ENCODE peak calls at places on chromosomes 2 and 18, in four cellular contexts. I, A, T and D are unnamed samples.

GRCh38 chr2:231685349-231686191 is 22.8 kb upstream of the PTMA start:
- DNase-seq in T (no peak), I (peak), A (no peak), D (no peak)

GRCh38 chr2:174004900-174005605 is 39.9 kb upstream of the SP3 start:
- DNase-seq in A (no peak), I (no peak), T (no peak), D (no peak)

GRCh38 chr2:123953848-123954247 is 71.2 kb upstream of the CNTNAP5 start:
- DNase-seq in I (no peak), T (no peak), A (no peak), D (no peak)

GRCh38 chr2:231104115-231104713 is 20.6 kb downstream of the HTR2B start:
- DNase-seq in A (peak), T (peak), I (peak), D (no peak)

GRCh38 chr2:16077601-16078000 is 137.3 kb downstream of the MYCN start:
- DNase-seq in T (no peak), I (no peak), A (no peak), D (no peak)

GRCh38 chr2:197229509-197230458 is 80.8 kb downstream of the ANKRD44 start:
- DNase-seq in T (no peak), I (no peak), A (no peak), D (no peak)

GRCh38 chr2:182716665-182716990 is 571 bp downstream of the DNAJC10 start:
- DNase-seq in I (no peak), A (no peak), T (no peak), D (no peak)

GRCh38 chr2:134718095-134718955 is 475 bp downstream of the TMEM163 start:
- DNase-seq in T (no peak), A (no peak), I (peak), D (no peak)

GRCh38 chr18:41761329-41762028 is 193.6 kb upstream of the PIK3C3 start:
- DNase-seq in T (no peak), A (peak), I (no peak), D (no peak)

GRCh38 chr18:24514439-24514838 is 54.0 kb downstream of the HRH4 start:
- DNase-seq in T (no peak), A (peak), I (peak), D (no peak)

GRCh38 chr18:51727780-51728179 is 530.3 kb upstream of the MEX3C start:
- DNase-seq in A (no peak), T (no peak), I (no peak), D (no peak)

GRCh38 chr18:50298443-50299284 is 11.2 kb upstream of the CXXC1 start:
- DNase-seq in A (no peak), T (no peak), I (no peak), D (no peak)

GRCh38 chr2:98212291-98212690 is 125.3 kb downstream of the VWA3B start:
- DNase-seq in T (no peak), I (no peak), A (no peak), D (no peak)

GRCh38 chr2:23380562-23381065 is 4.4 kb upstream of the KLHL29 start:
- DNase-seq in I (no peak), T (no peak), A (no peak), D (no peak)

GRCh38 chr2:68931149-68931711 is 21.5 kb downstream of the GKN2 start:
- DNase-seq in A (no peak), I (no peak), T (no peak), D (no peak)

GRCh38 chr2:15142069-15142689 is 419.0 kb downstream of the NBAS start:
- DNase-seq in T (peak), I (no peak), A (no peak), D (no peak)

GRCh38 chr2:165573534-165574461 is 104.3 kb downstream of the CSRNP3 start:
- DNase-seq in T (no peak), I (peak), A (no peak), D (no peak)

GRCh38 chr2:119753041-119753929 is 6.4 kb upstream of the PTPN4 start:
- DNase-seq in T (no peak), A (peak), I (no peak), D (no peak)

GRCh38 chr2:160332318-160332717 is 132.2 kb upstream of the ITGB6 start:
- DNase-seq in I (no peak), A (no peak), T (no peak), D (no peak)

GRCh38 chr2:104790100-104790811 is 63.7 kb upstream of the POU3F3 start:
- DNase-seq in A (no peak), T (no peak), I (peak), D (no peak)

GRCh38 chr2:216880509-216881184 is 20.8 kb upstream of the TNP1 start:
- DNase-seq in A (no peak), I (no peak), T (no peak), D (no peak)

GRCh38 chr2:40721595-40721994 is 269.7 kb upstream of the SLC8A1 start:
- DNase-seq in T (no peak), I (no peak), A (no peak), D (no peak)

GRCh38 chr2:100034431-100034830 is 108.0 kb downstream of the AFF3 start:
- DNase-seq in I (no peak), A (no peak), T (no peak), D (no peak)

GRCh38 chr18:70290482-70291294 is 1.8 kb downstream of the SOCS6 start:
- DNase-seq in T (no peak), I (no peak), A (no peak), D (no peak)

GRCh38 chr2:165839610-165840009 is 45.6 kb upstream of the GALNT3 start:
- DNase-seq in T (no peak), A (no peak), I (no peak), D (no peak)

GRCh38 chr2:8380026-8380425 is 301.8 kb upstream of the ID2 start:
- DNase-seq in A (no peak), I (no peak), T (no peak), D (no peak)

GRCh38 chr2:31578316-31578715 is 2.4 kb downstream of the SRD5A2 start:
- DNase-seq in A (no peak), T (no peak), I (no peak), D (no peak)

GRCh38 chr18:6546229-6546628 is 131.5 kb upstream of the L3MBTL4 start:
- DNase-seq in A (no peak), T (no peak), I (no peak), D (no peak)

DNA sequence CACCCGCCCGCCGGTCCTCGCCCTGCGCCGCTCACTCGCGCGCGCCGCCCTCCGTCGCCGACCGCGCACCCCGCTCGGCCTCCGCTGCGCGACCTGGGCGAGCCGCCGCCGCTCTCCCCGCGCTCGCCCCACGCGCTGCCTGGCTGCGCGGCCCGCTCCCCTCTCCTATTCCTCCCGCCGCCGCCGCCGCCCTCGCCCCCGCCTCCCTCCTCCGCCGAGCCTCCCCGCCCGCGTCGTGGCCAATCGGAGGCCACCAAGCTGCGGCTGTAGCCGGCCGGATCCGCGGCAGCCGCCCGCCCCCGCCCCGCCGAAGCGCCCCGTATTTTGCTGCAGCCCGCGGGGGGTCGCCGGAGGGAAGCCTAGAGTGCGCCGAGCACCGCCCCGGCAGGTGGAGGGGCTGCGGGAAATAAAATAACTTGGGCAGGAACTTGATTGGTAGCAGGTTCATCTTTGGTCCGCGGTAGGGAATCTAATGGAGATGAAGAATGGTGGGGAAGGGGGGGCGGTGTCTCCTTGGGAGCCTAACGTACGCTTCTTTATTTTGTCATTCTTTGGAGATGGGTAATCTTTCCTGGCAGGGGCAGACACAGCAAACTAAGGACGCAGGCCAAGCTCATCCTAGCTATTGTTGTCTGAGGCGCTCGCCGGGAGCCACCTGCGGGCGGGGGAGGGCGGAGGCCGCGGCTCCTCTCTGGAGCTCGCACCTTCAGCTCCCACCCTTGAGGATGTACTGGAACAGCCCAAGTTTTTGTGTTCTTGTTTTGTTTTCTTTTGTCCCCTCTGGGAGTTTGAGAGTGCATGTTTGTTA is 1.1 kb upstream of the CDH2 start:
- DNase-seq in I (peak), T (no peak), A (peak), D (peak)
- TF ChIP-seq CTCF in I (peak), T (no peak), A (no peak), D (no peak)

GRCh38 chr2:139360654-139361053 is 580.5 kb upstream of the NXPH2 start:
- DNase-seq in A (no peak), I (no peak), T (no peak), D (no peak)
- TF ChIP-seq CTCF in A (no peak), I (no peak), T (no peak), D (no peak)

DNA sequence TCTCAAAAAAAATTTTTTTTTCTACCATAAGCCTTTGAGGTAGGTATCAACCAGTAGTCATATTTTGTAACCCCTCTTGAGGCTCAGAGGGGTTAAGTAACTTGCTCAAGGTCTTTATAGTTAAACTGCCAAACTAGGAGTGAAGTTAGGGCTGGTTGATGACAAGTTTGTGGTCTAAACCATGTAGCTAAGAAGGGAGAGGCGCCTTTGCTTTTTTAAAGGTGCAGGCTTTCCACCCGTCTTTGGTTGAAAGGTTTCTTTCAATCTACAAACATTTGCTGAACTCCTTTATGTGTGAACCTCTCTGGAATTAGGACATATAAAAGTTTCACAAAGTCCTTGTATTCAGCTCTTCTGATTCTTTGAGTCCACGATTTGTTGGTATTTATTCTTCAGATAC is 2.4 kb upstream of the MTA3 start:
- DNase-seq in I (no peak), T (no peak), A (no peak), D (no peak)
- TF ChIP-seq CTCF in I (no peak), T (no peak), A (no peak), D (no peak)

DNA sequence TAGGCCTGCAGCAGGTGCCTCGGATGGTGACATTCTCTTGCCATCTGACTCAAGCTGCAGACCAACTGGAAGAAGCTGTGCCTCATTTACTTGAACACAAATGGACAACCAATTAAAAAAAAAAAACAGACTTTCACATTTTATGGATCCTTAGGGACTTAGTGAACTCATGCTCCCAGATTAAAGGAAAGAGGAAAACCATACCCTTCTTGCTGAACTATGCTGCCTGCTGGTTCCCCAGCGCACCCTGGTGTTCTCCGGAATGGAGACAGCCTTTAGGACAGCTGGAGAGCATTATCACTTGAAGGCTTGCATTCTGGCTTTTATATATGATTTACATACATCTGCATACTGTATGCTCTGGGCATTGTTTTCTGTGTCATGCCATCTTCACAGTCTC is 370.7 kb downstream of the SLC4A3 start:
- DNase-seq in I (peak), T (no peak), A (no peak), D (no peak)
- TF ChIP-seq CTCF in I (peak), T (no peak), A (no peak), D (no peak)

DNA sequence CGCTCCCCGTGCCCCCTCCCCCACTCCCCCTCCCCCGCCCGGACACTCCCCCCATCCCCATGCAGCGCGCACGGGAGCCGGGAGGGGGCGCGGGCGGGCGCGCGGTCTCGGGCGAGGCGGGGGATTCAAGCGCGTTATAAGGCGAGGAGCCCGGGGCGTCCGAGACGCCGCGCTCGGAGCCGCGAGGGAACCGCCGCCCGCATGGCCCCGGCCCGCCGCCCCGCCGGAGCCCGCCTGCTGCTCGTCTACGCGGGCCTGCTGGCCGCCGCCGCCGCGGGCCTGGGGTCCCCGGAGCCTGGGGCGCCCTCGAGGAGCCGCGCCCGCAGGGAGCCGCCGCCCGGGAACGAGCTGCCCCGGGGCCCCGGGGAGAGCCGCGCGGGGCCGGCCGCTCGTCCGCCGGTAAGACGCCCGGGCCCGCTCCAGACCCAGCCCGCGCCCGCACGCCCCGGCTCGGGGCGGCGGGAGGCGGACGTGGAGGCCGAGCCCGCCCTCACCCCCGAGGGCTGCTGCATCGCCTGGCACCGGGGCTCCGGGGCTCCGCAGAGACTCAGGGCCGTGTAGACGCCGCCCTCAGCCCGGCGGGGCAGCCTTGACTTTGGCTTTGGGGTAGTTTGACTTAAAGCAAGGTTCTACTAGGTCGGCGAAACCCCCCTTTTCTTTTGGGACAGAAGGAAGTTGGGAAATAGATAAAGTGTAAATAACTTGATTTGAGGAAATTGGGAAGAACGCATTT is at the start of gene ERFE:
- DNase-seq in I (peak), A (peak), T (peak), D (peak)
- TF ChIP-seq CTCF in I (peak), A (peak), T (peak), D (peak)

DNA sequence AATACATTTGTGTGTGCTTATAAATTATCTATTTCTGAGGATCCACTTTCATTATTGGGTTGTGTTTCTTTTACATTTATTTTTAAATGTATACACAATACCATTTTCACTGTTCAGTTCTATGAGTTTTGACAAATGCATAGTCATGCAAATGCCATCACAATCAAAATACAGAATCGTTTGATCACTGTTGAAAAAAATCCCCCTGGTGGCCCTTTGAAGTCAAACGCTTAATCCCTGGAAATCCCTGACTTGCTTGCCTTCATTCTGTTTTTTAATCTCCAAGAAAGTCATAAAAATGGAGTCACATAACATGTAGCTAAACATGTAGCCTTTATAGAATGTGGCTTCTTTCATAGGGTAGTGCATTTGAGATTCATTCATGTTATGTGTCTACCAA is 173.3 kb downstream of the GALR1 start:
- DNase-seq in I (no peak), T (no peak), A (no peak), D (no peak)
- TF ChIP-seq CTCF in I (peak), T (no peak), A (no peak), D (no peak)

DNA sequence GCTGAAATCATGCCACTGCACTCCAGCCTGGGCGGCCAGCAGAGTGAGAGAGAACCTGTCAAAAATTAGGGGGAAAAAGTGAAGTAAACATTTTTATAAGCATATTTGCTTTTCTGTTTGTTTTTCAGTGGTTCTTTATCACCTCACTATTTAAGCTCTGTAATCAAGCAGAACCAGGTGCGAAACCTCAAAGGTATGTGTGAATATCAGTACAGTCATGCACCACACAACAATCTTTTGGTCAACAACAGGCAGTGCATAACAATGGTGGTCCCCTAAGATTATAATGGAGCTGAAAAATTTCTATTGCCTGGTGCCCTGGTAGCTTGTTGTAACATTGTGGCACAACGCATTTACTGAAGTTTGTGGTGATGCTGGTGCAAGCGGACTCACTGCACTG is 167.4 kb upstream of the STON1 start:
- DNase-seq in A (no peak), T (no peak), I (no peak), D (no peak)
- TF ChIP-seq CTCF in A (no peak), T (no peak), I (no peak), D (no peak)